ENCODE peak calls at places on chromosomes 13 and 19, in nine cellular contexts. G is body of pancreas; B is NCI-H1694; S is GM13977; Z is A673; T is AG04450; D is WERI-Rb-1; P is activated CD4-positive, alpha-beta T cell treated with anti-CD3 and anti-CD28 coated beads for 48 hours; E is NCI-H1092. Y is an unnamed sample.

GRCh38 chr19:17575871-17576757 is 20.7 kb downstream of the COLGALT1 start:
- DNase-seq in D (peak; percentile 33), T (no peak), S (no peak), Z (peak; percentile 31), G (no peak), B (no peak), P (peak; percentile 41), E (no peak), Y (no peak)

GRCh38 chr19:51676566-51677083 is 16.5 kb upstream of the SPACA6 start:
- DNase-seq in T (no peak), E (no peak), P (peak; percentile 52), G (no peak), S (no peak), B (no peak), D (no peak), Z (no peak), Y (peak; percentile 40)

GRCh38 chr13:39888865-39889810 is 233.7 kb downstream of the COG6 start:
- DNase-seq in B (no peak), G (no peak), E (no peak), S (no peak), T (no peak), D (no peak), Z (no peak), P (no peak), Y (no peak)

GRCh38 chr13:87331178-87331577 is 340.0 kb upstream of the SLITRK5 start:
- DNase-seq in B (no peak), S (no peak), T (no peak), E (no peak), D (no peak), P (no peak), G (no peak), Z (no peak), Y (no peak)

GRCh38 chr13:94416454-94417080 is 62.9 kb downstream of the DCT start:
- DNase-seq in S (no peak), E (peak; percentile 78), Z (peak; percentile 71), P (peak; percentile 24), T (no peak), B (peak; percentile 65), D (peak; percentile 92), G (no peak), Y (no peak)

GRCh38 chr19:46466536-46467199 is 4.7 kb downstream of the PNMA8A start:
- DNase-seq in S (peak; percentile 74), B (no peak), E (no peak), G (no peak), T (peak; percentile 80), Z (no peak), P (peak; percentile 22), D (no peak), Y (no peak)

GRCh38 chr19:7142771-7143170 is 73.3 kb downstream of the ZNF557 start:
- DNase-seq in B (no peak), S (no peak), G (no peak), D (no peak), E (no peak), Z (no peak), P (no peak), T (no peak), Y (no peak)

GRCh38 chr19:37007587-37008220 is 70.5 kb upstream of the ZNF420 start:
- DNase-seq in B (no peak), E (peak; percentile 45), Z (peak; percentile 28), T (peak; percentile 7), D (no peak), S (no peak), P (peak; percentile 61), G (peak; percentile 51), Y (peak; percentile 61)

GRCh38 chr13:73610799-73611592 is 523.2 kb downstream of the KLF12 start:
- DNase-seq in E (no peak), S (no peak), Z (no peak), P (no peak), G (no peak), D (no peak), B (no peak), T (no peak), Y (no peak)

GRCh38 chr13:102555914-102556553 is 40.8 kb upstream of the TPP2 start:
- DNase-seq in E (peak; percentile 48), T (no peak), P (no peak), G (no peak), B (peak; percentile 77), S (peak; percentile 22), D (peak; percentile 42), Z (peak; percentile 84), Y (no peak)

GRCh38 chr13:100124265-100124664 is 35.4 kb downstream of the PCCA start:
- DNase-seq in Z (peak; percentile 90), T (no peak), D (no peak), G (no peak), P (no peak), S (no peak), B (no peak), E (no peak), Y (no peak)

GRCh38 chr13:46354143-46355087 is 32.6 kb downstream of the RUBCNL start:
- DNase-seq in Z (no peak), B (no peak), T (peak; percentile 65), S (peak; percentile 19), D (no peak), E (no peak), G (no peak), P (peak; percentile 32), Y (no peak)

GRCh38 chr13:67977081-67977480 is 746.9 kb upstream of the PCDH9 start:
- DNase-seq in D (no peak), Z (no peak), T (no peak), P (no peak), E (no peak), B (no peak), G (no peak), S (no peak), Y (no peak)

GRCh38 chr13:113904411-113904810 is 40.5 kb upstream of the GAS6 start:
- DNase-seq in T (no peak), E (no peak), Z (peak; percentile 12), S (no peak), P (peak; percentile 44), B (peak; percentile 11), D (peak; percentile 88), G (peak; percentile 53), Y (no peak)

Y was measured in immature natural killer cell.